ENCODE peak calls at places on chromosome X, in five cellular contexts. F is pancreas; A is NCI-H2081; E is sciatic nerve; G is activated CD4-positive, alpha-beta T cell treated with anti-CD3 and anti-CD28 coated beads, Interleukin-2, amount 50 U/mL, for 1 hour. Z is an unnamed sample.

GRCh38 chrX:45811307-45811706 is 610.6 kb upstream of the DIPK2B start:
- DNase-seq in A (no peak), E (no peak), G (no peak), F (no peak), Z (no peak)

GRCh38 chrX:10119399-10119990 is 37.3 kb upstream of the CLCN4 start:
- DNase-seq in A (peak), G (peak), F (no peak), E (peak), Z (peak)

GRCh38 chrX:73877687-73878086 is 314.7 kb downstream of the CHIC1 start:
- DNase-seq in A (no peak), F (no peak), E (no peak), G (no peak), Z (no peak)

GRCh38 chrX:133741303-133741702 is 244.1 kb downstream of the GPC3 start:
- DNase-seq in G (no peak), F (no peak), E (no peak), A (no peak), Z (no peak)

GRCh38 chrX:123665197-123665596 is 67.7 kb downstream of the THOC2 start:
- DNase-seq in G (no peak), E (no peak), A (peak), F (no peak), Z (no peak)

GRCh38 chrX:132463411-132463810 is 25.4 kb downstream of the MBNL3 start:
- DNase-seq in G (no peak), E (no peak), F (no peak), A (peak), Z (no peak)

GRCh38 chrX:41779058-41779564 is 55.1 kb downstream of the GPR82 start:
- DNase-seq in A (peak), F (no peak), E (no peak), G (no peak), Z (no peak)

GRCh38 chrX:22577181-22577580 is 304.5 kb downstream of the CBLL2 start:
- DNase-seq in E (no peak), G (no peak), F (no peak), A (no peak), Z (no peak)

GRCh38 chrX:397575-397974 is 10.9 kb upstream of the PPP2R3B start:
- DNase-seq in A (no peak), F (no peak), E (no peak), G (no peak), Z (no peak)

GRCh38 chrX:13015536-13016236 is 28.7 kb downstream of the FAM9C start:
- DNase-seq in E (no peak), F (no peak), A (no peak), G (no peak), Z (no peak)

GRCh38 chrX:153226344-153227190 is 47.5 kb downstream of the MAGEA1 start:
- DNase-seq in E (peak), A (no peak), F (no peak), G (no peak), Z (no peak)

GRCh38 chrX:72409993-72410392 is 104.3 kb upstream of the CITED1 start:
- DNase-seq in F (no peak), G (no peak), E (no peak), A (no peak), Z (no peak)

GRCh38 chrX:12702509-12703091 is 88.6 kb upstream of the PRPS2 start:
- DNase-seq in E (no peak), G (no peak), F (no peak), A (peak), Z (no peak)

GRCh38 chrX:67596839-67597790 is 53.3 kb downstream of the AR start:
- DNase-seq in A (no peak), E (no peak), F (no peak), G (no peak), Z (no peak)

GRCh38 chrX:16836371-16836770 is 33.8 kb downstream of the RBBP7 start:
- DNase-seq in F (no peak), E (no peak), G (no peak), A (no peak), Z (peak)

GRCh38 chrX:136143714-136144113 is 3.6 kb upstream of the FHL1 start:
- DNase-seq in E (no peak), A (no peak), F (no peak), G (no peak), Z (no peak)

GRCh38 chrX:153763298-153763932 is 634 bp upstream of the PLXNB3 start:
- DNase-seq in G (no peak), F (peak), E (peak), A (no peak), Z (no peak)

GRCh38 chrX:49309401-49309981 is 6.0 kb downstream of the GAGE10 start:
- DNase-seq in A (no peak), G (no peak), E (no peak), F (no peak), Z (no peak)

GRCh38 chrX:20952180-20952579 is 422.0 kb upstream of the CNKSR2 start:
- DNase-seq in E (no peak), F (no peak), A (no peak), G (no peak), Z (no peak)

GRCh38 chrX:108362026-108362425 is 76.2 kb downstream of the COL4A6 start:
- DNase-seq in G (no peak), A (no peak), F (no peak), E (no peak), Z (no peak)

GRCh38 chrX:120402363-120402762 is 40.5 kb downstream of the ATP1B4 start:
- DNase-seq in G (no peak), E (no peak), F (no peak), A (no peak), Z (no peak)